ENCODE peak calls at places on chromosomes 7 and 10, in six cellular contexts. One of them, this sample, is unnamed.
A peak's percentile ranks its signal among the peaks of the same experiment; 100 is the strongest.

GRCh38 chr7:27239780-27240731 is 2.5 kb upstream of the EVX1 start:
- DNase-seq in transverse colon: no peak
- DNase-seq in breast epithelium: no peak
- DNase-seq in WTC11: no peak
- DNase-seq in GM13976: no peak
- DNase-seq in dorsolateral prefrontal cortex: no peak
- DNase-seq in this sample: no peak

GRCh38 chr10:107473221-107473620 is 308.7 kb upstream of the SORCS1 start:
- DNase-seq in transverse colon: no peak
- DNase-seq in breast epithelium: no peak
- DNase-seq in WTC11: no peak
- DNase-seq in GM13976: no peak
- DNase-seq in dorsolateral prefrontal cortex: no peak
- DNase-seq in this sample: no peak

GRCh38 chr7:45237788-45238461 is 80.3 kb downstream of the RAMP3 start:
- DNase-seq in transverse colon: no peak
- DNase-seq in breast epithelium: no peak
- DNase-seq in WTC11: no peak
- DNase-seq in GM13976: no peak
- DNase-seq in dorsolateral prefrontal cortex: no peak
- DNase-seq in this sample: no peak

GRCh38 chr7:28847681-28848080 is 110.4 kb downstream of the TRIL start:
- DNase-seq in transverse colon: no peak
- DNase-seq in breast epithelium: no peak
- DNase-seq in WTC11: no peak
- DNase-seq in GM13976: no peak
- DNase-seq in dorsolateral prefrontal cortex: no peak
- DNase-seq in this sample: no peak

GRCh38 chr10:93376372-93377296 is 105.5 kb downstream of the MYOF start:
- DNase-seq in transverse colon: peak; percentile 42
- DNase-seq in breast epithelium: peak; percentile 47
- DNase-seq in WTC11: no peak
- DNase-seq in GM13976: peak; percentile 63
- DNase-seq in dorsolateral prefrontal cortex: no peak
- DNase-seq in this sample: peak; percentile 52

GRCh38 chr7:104123786-104124185 is 84.0 kb downstream of the ORC5 start:
- DNase-seq in transverse colon: no peak
- DNase-seq in breast epithelium: no peak
- DNase-seq in WTC11: no peak
- DNase-seq in GM13976: no peak
- DNase-seq in dorsolateral prefrontal cortex: no peak
- DNase-seq in this sample: no peak

GRCh38 chr7:151860771-151861170 is 16.1 kb downstream of the PRKAG2 start:
- DNase-seq in transverse colon: no peak
- DNase-seq in breast epithelium: no peak
- DNase-seq in WTC11: no peak
- DNase-seq in GM13976: no peak
- DNase-seq in dorsolateral prefrontal cortex: no peak
- DNase-seq in this sample: no peak

GRCh38 chr7:5406957-5407930 is 16.4 kb downstream of the TNRC18 start:
- DNase-seq in transverse colon: no peak
- DNase-seq in breast epithelium: no peak
- DNase-seq in WTC11: peak; percentile 83
- DNase-seq in GM13976: no peak
- DNase-seq in dorsolateral prefrontal cortex: no peak
- DNase-seq in this sample: peak; percentile 18

GRCh38 chr10:15444105-15445021 is 73.3 kb upstream of the FAM171A1 start:
- DNase-seq in transverse colon: no peak
- DNase-seq in breast epithelium: no peak
- DNase-seq in WTC11: no peak
- DNase-seq in GM13976: no peak
- DNase-seq in dorsolateral prefrontal cortex: no peak
- DNase-seq in this sample: no peak

GRCh38 chr10:70589762-70590662 is 12.5 kb downstream of the PRF1 start:
- DNase-seq in transverse colon: no peak
- DNase-seq in breast epithelium: no peak
- DNase-seq in WTC11: no peak
- DNase-seq in GM13976: no peak
- DNase-seq in dorsolateral prefrontal cortex: no peak
- DNase-seq in this sample: no peak

GRCh38 chr10:78280604-78281003 is 246.9 kb downstream of the RPS24 start:
- DNase-seq in transverse colon: no peak
- DNase-seq in breast epithelium: no peak
- DNase-seq in WTC11: no peak
- DNase-seq in GM13976: no peak
- DNase-seq in dorsolateral prefrontal cortex: no peak
- DNase-seq in this sample: no peak

GRCh38 chr10:5963071-5963470 is 14.3 kb downstream of the IL15RA start:
- DNase-seq in transverse colon: no peak
- DNase-seq in breast epithelium: no peak
- DNase-seq in WTC11: no peak
- DNase-seq in GM13976: no peak
- DNase-seq in dorsolateral prefrontal cortex: no peak
- DNase-seq in this sample: no peak

GRCh38 chr10:124977648-124978375 is 35.9 kb downstream of the ZRANB1 start:
- DNase-seq in transverse colon: no peak
- DNase-seq in breast epithelium: no peak
- DNase-seq in WTC11: no peak
- DNase-seq in GM13976: no peak
- DNase-seq in dorsolateral prefrontal cortex: no peak
- DNase-seq in this sample: no peak

GRCh38 chr10:99784025-99784730 is 1.7 kb downstream of the ABCC2 start:
- DNase-seq in transverse colon: no peak
- DNase-seq in breast epithelium: no peak
- DNase-seq in WTC11: no peak
- DNase-seq in GM13976: no peak
- DNase-seq in dorsolateral prefrontal cortex: no peak
- DNase-seq in this sample: no peak

GRCh38 chr10:847868-848267 is 83.6 kb downstream of the LARP4B start:
- DNase-seq in transverse colon: no peak
- DNase-seq in breast epithelium: no peak
- DNase-seq in WTC11: peak; percentile 36
- DNase-seq in GM13976: no peak
- DNase-seq in dorsolateral prefrontal cortex: no peak
- DNase-seq in this sample: no peak

GRCh38 chr10:117007080-117007479 is 2.1 kb upstream of the SHTN1 start:
- DNase-seq in transverse colon: no peak
- DNase-seq in breast epithelium: no peak
- DNase-seq in WTC11: no peak
- DNase-seq in GM13976: no peak
- DNase-seq in dorsolateral prefrontal cortex: no peak
- DNase-seq in this sample: no peak

GRCh38 chr7:132004528-132004927 is 448.1 kb upstream of the PODXL start:
- DNase-seq in transverse colon: no peak
- DNase-seq in breast epithelium: no peak
- DNase-seq in WTC11: no peak
- DNase-seq in GM13976: no peak
- DNase-seq in dorsolateral prefrontal cortex: no peak
- DNase-seq in this sample: no peak

GRCh38 chr10:3887885-3888476 is 103.0 kb upstream of the KLF6 start:
- DNase-seq in transverse colon: peak; percentile 44
- DNase-seq in breast epithelium: peak; percentile 67
- DNase-seq in WTC11: peak; percentile 37
- DNase-seq in GM13976: peak; percentile 53
- DNase-seq in dorsolateral prefrontal cortex: no peak
- DNase-seq in this sample: no peak

GRCh38 chr7:140896996-140897395 is 27.7 kb downstream of the BRAF start:
- DNase-seq in transverse colon: no peak
- DNase-seq in breast epithelium: no peak
- DNase-seq in WTC11: no peak
- DNase-seq in GM13976: no peak
- DNase-seq in dorsolateral prefrontal cortex: no peak
- DNase-seq in this sample: no peak

GRCh38 chr7:39749177-39749576 is 125.8 kb downstream of the RALA start:
- DNase-seq in transverse colon: no peak
- DNase-seq in breast epithelium: no peak
- DNase-seq in WTC11: no peak
- DNase-seq in GM13976: no peak
- DNase-seq in dorsolateral prefrontal cortex: no peak
- DNase-seq in this sample: no peak

GRCh38 chr10:68301790-68302502 is 29.9 kb upstream of the HNRNPH3 start:
- DNase-seq in transverse colon: no peak
- DNase-seq in breast epithelium: no peak
- DNase-seq in WTC11: no peak
- DNase-seq in GM13976: peak; percentile 55
- DNase-seq in dorsolateral prefrontal cortex: no peak
- DNase-seq in this sample: no peak

GRCh38 chr10:80382989-80383388 is 25.4 kb upstream of the PRXL2A start:
- DNase-seq in transverse colon: peak; percentile 44
- DNase-seq in breast epithelium: no peak
- DNase-seq in WTC11: peak; percentile 44
- DNase-seq in GM13976: peak; percentile 64
- DNase-seq in dorsolateral prefrontal cortex: peak; percentile 7
- DNase-seq in this sample: peak; percentile 24

GRCh38 chr7:5613607-5614006 is 167.9 kb downstream of the RNF216 start:
- DNase-seq in transverse colon: no peak
- DNase-seq in breast epithelium: no peak
- DNase-seq in WTC11: no peak
- DNase-seq in GM13976: no peak
- DNase-seq in dorsolateral prefrontal cortex: no peak
- DNase-seq in this sample: no peak

GRCh38 chr7:139731802-139732470 is 45.9 kb downstream of the HIPK2 start:
- DNase-seq in transverse colon: peak; percentile 89
- DNase-seq in breast epithelium: peak; percentile 91
- DNase-seq in WTC11: no peak
- DNase-seq in GM13976: no peak
- DNase-seq in dorsolateral prefrontal cortex: peak; percentile 65
- DNase-seq in this sample: no peak

GRCh38 chr7:118286131-118286530 is 61.6 kb downstream of the ANKRD7 start:
- DNase-seq in transverse colon: no peak
- DNase-seq in breast epithelium: no peak
- DNase-seq in WTC11: no peak
- DNase-seq in GM13976: no peak
- DNase-seq in dorsolateral prefrontal cortex: no peak
- DNase-seq in this sample: no peak

DNA sequence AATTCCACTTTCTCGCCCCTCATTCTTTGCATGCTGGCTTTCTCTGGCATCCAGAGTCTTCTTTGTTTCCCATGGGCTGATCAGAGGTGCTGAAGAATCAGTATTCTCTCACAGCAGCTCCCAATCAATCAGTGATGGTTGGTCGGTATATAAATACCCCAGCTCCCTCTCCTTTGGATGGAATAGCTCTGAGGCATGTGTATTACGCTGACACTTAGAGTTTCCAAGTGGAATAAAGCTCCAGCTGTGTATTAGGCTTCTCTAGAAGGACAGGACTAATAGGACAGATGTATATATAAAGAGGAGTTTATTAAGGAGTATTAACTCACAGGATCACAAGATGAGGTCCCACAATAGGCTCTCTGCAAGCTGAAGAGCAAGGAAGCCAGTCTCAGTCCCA is 218.3 kb upstream of the GRB10 start:
- DNase-seq in transverse colon: no peak
- DNase-seq in breast epithelium: no peak
- DNase-seq in WTC11: no peak
- DNase-seq in GM13976: no peak
- DNase-seq in dorsolateral prefrontal cortex: no peak
- DNase-seq in this sample: no peak
- TF ChIP-seq CTCF in transverse colon: no peak
- TF ChIP-seq CTCF in breast epithelium: no peak
- TF ChIP-seq CTCF in WTC11: no peak
- TF ChIP-seq CTCF in GM13976: no peak
- TF ChIP-seq CTCF in dorsolateral prefrontal cortex: no peak
- TF ChIP-seq CTCF in this sample: peak; percentile 24

GRCh38 chr10:77111611-77112550 is 525.7 kb downstream of the KCNMA1 start:
- DNase-seq in transverse colon: no peak
- DNase-seq in breast epithelium: no peak
- DNase-seq in WTC11: no peak
- DNase-seq in GM13976: peak; percentile 53
- DNase-seq in dorsolateral prefrontal cortex: no peak
- DNase-seq in this sample: peak; percentile 37
- TF ChIP-seq CTCF in transverse colon: peak; percentile 86
- TF ChIP-seq CTCF in breast epithelium: peak; percentile 66
- TF ChIP-seq CTCF in WTC11: peak; percentile 70
- TF ChIP-seq CTCF in GM13976: peak; percentile 65
- TF ChIP-seq CTCF in dorsolateral prefrontal cortex: peak; percentile 77
- TF ChIP-seq CTCF in this sample: peak; percentile 89

DNA sequence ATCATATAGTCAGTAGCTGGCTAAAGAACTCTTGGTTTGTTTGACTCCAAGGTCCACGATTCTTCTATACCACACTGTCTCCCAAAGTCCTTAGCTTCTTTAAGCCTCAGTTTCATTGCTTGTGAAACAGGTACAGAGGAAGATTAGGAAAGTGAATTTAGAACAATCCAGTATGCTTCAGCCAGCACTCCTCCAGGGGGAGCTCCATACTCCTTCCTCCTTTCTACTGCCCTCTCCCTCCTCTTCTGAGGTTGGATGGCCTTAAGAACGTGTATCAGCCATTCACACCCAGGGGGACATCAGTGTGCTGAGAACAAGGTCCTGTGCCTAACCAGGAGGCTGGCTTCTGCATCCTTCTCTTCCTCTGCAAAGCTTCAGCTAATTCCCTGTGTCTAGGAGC is 54.8 kb upstream of the CALD1 start:
- DNase-seq in transverse colon: no peak
- DNase-seq in breast epithelium: no peak
- DNase-seq in WTC11: peak; percentile 41
- DNase-seq in GM13976: peak; percentile 28
- DNase-seq in dorsolateral prefrontal cortex: no peak
- DNase-seq in this sample: no peak
- TF ChIP-seq CTCF in transverse colon: peak; percentile 30
- TF ChIP-seq CTCF in breast epithelium: no peak
- TF ChIP-seq CTCF in WTC11: no peak
- TF ChIP-seq CTCF in GM13976: no peak
- TF ChIP-seq CTCF in dorsolateral prefrontal cortex: no peak
- TF ChIP-seq CTCF in this sample: peak; percentile 46

DNA sequence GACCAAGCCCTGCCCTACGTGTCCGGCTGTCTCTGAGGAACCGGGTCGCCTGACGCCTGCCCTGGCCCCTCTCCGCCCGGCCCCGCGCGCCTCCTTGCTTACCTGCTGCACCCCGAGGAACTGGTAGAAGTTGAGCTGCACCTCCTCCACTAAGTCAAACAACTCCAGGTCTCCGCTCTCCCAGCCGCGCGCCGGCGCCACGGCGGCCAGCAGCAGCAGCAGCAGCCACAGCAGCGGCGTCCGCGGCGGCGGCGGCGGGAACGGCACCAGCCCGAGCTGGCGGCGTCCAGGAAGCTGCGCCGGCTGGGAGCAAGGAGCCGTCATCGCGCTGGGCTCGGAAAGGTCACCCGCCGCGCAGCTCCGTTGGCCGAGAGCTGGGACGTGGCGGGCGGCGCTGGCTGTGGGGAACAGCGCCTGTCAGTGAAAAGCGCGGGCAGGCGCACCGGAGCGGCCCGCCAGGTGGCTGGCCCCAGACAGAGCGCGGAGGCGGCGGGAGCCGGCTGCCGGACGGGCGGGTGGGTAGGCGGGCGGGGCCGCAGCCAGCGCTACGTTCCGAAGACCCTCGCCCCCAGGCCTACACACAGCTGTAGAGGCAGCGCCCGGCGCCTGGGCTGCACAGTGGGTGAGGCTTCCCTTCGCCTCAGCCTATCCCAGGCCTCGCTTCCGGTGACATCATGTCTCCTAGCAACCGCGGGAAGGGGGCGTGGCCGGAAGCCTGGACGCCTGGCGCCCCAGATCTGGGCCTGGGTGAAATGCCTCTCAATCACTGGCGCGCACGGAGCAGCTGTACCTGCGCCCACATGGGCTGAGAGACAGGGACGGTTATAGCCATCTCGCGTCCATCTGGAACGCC is at the start of gene DNAJC1:
- DNase-seq in transverse colon: peak; percentile 99
- DNase-seq in breast epithelium: peak; percentile 97
- DNase-seq in WTC11: peak; percentile 100
- DNase-seq in GM13976: peak; percentile 95
- DNase-seq in dorsolateral prefrontal cortex: peak; percentile 99
- DNase-seq in this sample: peak; percentile 97
- TF ChIP-seq CTCF in transverse colon: no peak
- TF ChIP-seq CTCF in breast epithelium: no peak
- TF ChIP-seq CTCF in WTC11: no peak
- TF ChIP-seq CTCF in GM13976: no peak
- TF ChIP-seq CTCF in dorsolateral prefrontal cortex: peak; percentile 38
- TF ChIP-seq CTCF in this sample: peak; percentile 24